ENCODE peak calls at places on chromosome 10, in seven cellular contexts. One of them, this sample, is unnamed.

GRCh38 chr10:75422913-75423312 is 8.5 kb upstream of the LRMDA start:
- DNase-seq in anterior cingulate cortex: no peak
- DNase-seq in activated T-cell treated with anti-CD3 and anti-CD28 coated beads for 1 hour: no peak
- DNase-seq in putamen: no peak
- DNase-seq in brain pericyte: no peak
- DNase-seq in choroid plexus epithelial cell: no peak
- DNase-seq in globus pallidus: no peak
- DNase-seq in this sample: no peak

GRCh38 chr10:69568472-69569143 is 4.6 kb downstream of the NEUROG3 start:
- DNase-seq in brain pericyte: no peak
- DNase-seq in globus pallidus: no peak
- DNase-seq in anterior cingulate cortex: no peak
- DNase-seq in putamen: no peak
- DNase-seq in activated T-cell treated with anti-CD3 and anti-CD28 coated beads for 1 hour: no peak
- DNase-seq in choroid plexus epithelial cell: no peak
- DNase-seq in this sample: no peak

GRCh38 chr10:91220954-91221696 is 662 bp downstream of the PCGF5 start:
- DNase-seq in globus pallidus: peak; percentile 33
- DNase-seq in choroid plexus epithelial cell: peak; percentile 26
- DNase-seq in putamen: no peak
- DNase-seq in activated T-cell treated with anti-CD3 and anti-CD28 coated beads for 1 hour: no peak
- DNase-seq in anterior cingulate cortex: no peak
- DNase-seq in brain pericyte: no peak
- DNase-seq in this sample: peak; percentile 13

GRCh38 chr10:70323143-70323696 is 39.4 kb upstream of the NPFFR1 start:
- DNase-seq in putamen: no peak
- DNase-seq in globus pallidus: no peak
- DNase-seq in activated T-cell treated with anti-CD3 and anti-CD28 coated beads for 1 hour: no peak
- DNase-seq in brain pericyte: no peak
- DNase-seq in anterior cingulate cortex: no peak
- DNase-seq in choroid plexus epithelial cell: no peak
- DNase-seq in this sample: no peak

GRCh38 chr10:100265821-100266485 is 1.5 kb downstream of the CWF19L1 start:
- DNase-seq in globus pallidus: no peak
- DNase-seq in activated T-cell treated with anti-CD3 and anti-CD28 coated beads for 1 hour: no peak
- DNase-seq in anterior cingulate cortex: no peak
- DNase-seq in choroid plexus epithelial cell: no peak
- DNase-seq in putamen: no peak
- DNase-seq in brain pericyte: no peak
- DNase-seq in this sample: no peak

GRCh38 chr10:82982110-82982608 is 1107.2 kb downstream of the NRG3 start:
- DNase-seq in brain pericyte: peak; percentile 24
- DNase-seq in choroid plexus epithelial cell: peak; percentile 74
- DNase-seq in anterior cingulate cortex: no peak
- DNase-seq in globus pallidus: no peak
- DNase-seq in putamen: no peak
- DNase-seq in activated T-cell treated with anti-CD3 and anti-CD28 coated beads for 1 hour: no peak
- DNase-seq in this sample: no peak

GRCh38 chr10:42879380-42880254 is 97.0 kb downstream of the BMS1 start:
- DNase-seq in putamen: no peak
- DNase-seq in activated T-cell treated with anti-CD3 and anti-CD28 coated beads for 1 hour: no peak
- DNase-seq in brain pericyte: no peak
- DNase-seq in anterior cingulate cortex: no peak
- DNase-seq in globus pallidus: no peak
- DNase-seq in choroid plexus epithelial cell: no peak
- DNase-seq in this sample: no peak

GRCh38 chr10:16792675-16793074 is 24.5 kb downstream of the RSU1 start:
- DNase-seq in activated T-cell treated with anti-CD3 and anti-CD28 coated beads for 1 hour: no peak
- DNase-seq in globus pallidus: no peak
- DNase-seq in putamen: no peak
- DNase-seq in brain pericyte: no peak
- DNase-seq in choroid plexus epithelial cell: peak; percentile 82
- DNase-seq in anterior cingulate cortex: no peak
- DNase-seq in this sample: no peak

GRCh38 chr10:60293797-60294196 is 95.9 kb downstream of the ANK3 start:
- DNase-seq in anterior cingulate cortex: no peak
- DNase-seq in putamen: no peak
- DNase-seq in brain pericyte: no peak
- DNase-seq in globus pallidus: no peak
- DNase-seq in activated T-cell treated with anti-CD3 and anti-CD28 coated beads for 1 hour: no peak
- DNase-seq in choroid plexus epithelial cell: no peak
- DNase-seq in this sample: no peak

GRCh38 chr10:82722273-82722672 is 847.3 kb downstream of the NRG3 start:
- DNase-seq in activated T-cell treated with anti-CD3 and anti-CD28 coated beads for 1 hour: no peak
- DNase-seq in choroid plexus epithelial cell: no peak
- DNase-seq in brain pericyte: no peak
- DNase-seq in anterior cingulate cortex: no peak
- DNase-seq in globus pallidus: no peak
- DNase-seq in putamen: no peak
- DNase-seq in this sample: no peak

GRCh38 chr10:92590623-92591549 is 2.0 kb upstream of the KIF11 start:
- DNase-seq in putamen: peak; percentile 42
- DNase-seq in choroid plexus epithelial cell: peak; percentile 85
- DNase-seq in activated T-cell treated with anti-CD3 and anti-CD28 coated beads for 1 hour: no peak
- DNase-seq in globus pallidus: peak; percentile 59
- DNase-seq in anterior cingulate cortex: peak; percentile 2
- DNase-seq in brain pericyte: no peak
- DNase-seq in this sample: peak; percentile 72

GRCh38 chr10:33715303-33715702 is 380.8 kb upstream of the NRP1 start:
- DNase-seq in anterior cingulate cortex: no peak
- DNase-seq in choroid plexus epithelial cell: no peak
- DNase-seq in putamen: no peak
- DNase-seq in globus pallidus: no peak
- DNase-seq in brain pericyte: no peak
- DNase-seq in activated T-cell treated with anti-CD3 and anti-CD28 coated beads for 1 hour: no peak
- DNase-seq in this sample: no peak

GRCh38 chr10:119090026-119090808 is 9.6 kb upstream of the EIF3A start:
- DNase-seq in putamen: no peak
- DNase-seq in globus pallidus: no peak
- DNase-seq in choroid plexus epithelial cell: no peak
- DNase-seq in anterior cingulate cortex: no peak
- DNase-seq in brain pericyte: no peak
- DNase-seq in activated T-cell treated with anti-CD3 and anti-CD28 coated beads for 1 hour: no peak
- DNase-seq in this sample: no peak

GRCh38 chr10:13000431-13000830 is 1.1 kb downstream of the CCDC3 start:
- DNase-seq in globus pallidus: no peak
- DNase-seq in putamen: no peak
- DNase-seq in anterior cingulate cortex: no peak
- DNase-seq in brain pericyte: no peak
- DNase-seq in activated T-cell treated with anti-CD3 and anti-CD28 coated beads for 1 hour: no peak
- DNase-seq in choroid plexus epithelial cell: peak; percentile 31
- DNase-seq in this sample: peak; percentile 17

GRCh38 chr10:1788401-1788800 is 51.1 kb upstream of the ADARB2 start:
- DNase-seq in brain pericyte: no peak
- DNase-seq in putamen: no peak
- DNase-seq in globus pallidus: no peak
- DNase-seq in activated T-cell treated with anti-CD3 and anti-CD28 coated beads for 1 hour: no peak
- DNase-seq in anterior cingulate cortex: no peak
- DNase-seq in choroid plexus epithelial cell: no peak
- DNase-seq in this sample: no peak

GRCh38 chr10:27601519-27601918 is 97.4 kb downstream of the RAB18 start:
- DNase-seq in anterior cingulate cortex: no peak
- DNase-seq in putamen: no peak
- DNase-seq in activated T-cell treated with anti-CD3 and anti-CD28 coated beads for 1 hour: no peak
- DNase-seq in brain pericyte: no peak
- DNase-seq in globus pallidus: no peak
- DNase-seq in choroid plexus epithelial cell: no peak
- DNase-seq in this sample: no peak

GRCh38 chr10:68221196-68221595 is 10.7 kb downstream of the ATOH7 start:
- DNase-seq in choroid plexus epithelial cell: no peak
- DNase-seq in activated T-cell treated with anti-CD3 and anti-CD28 coated beads for 1 hour: no peak
- DNase-seq in putamen: no peak
- DNase-seq in anterior cingulate cortex: no peak
- DNase-seq in brain pericyte: no peak
- DNase-seq in globus pallidus: no peak
- DNase-seq in this sample: no peak

GRCh38 chr10:43347997-43348396 is 23.4 kb upstream of the FXYD4 start:
- DNase-seq in choroid plexus epithelial cell: no peak
- DNase-seq in brain pericyte: no peak
- DNase-seq in putamen: no peak
- DNase-seq in anterior cingulate cortex: no peak
- DNase-seq in activated T-cell treated with anti-CD3 and anti-CD28 coated beads for 1 hour: no peak
- DNase-seq in globus pallidus: no peak
- DNase-seq in this sample: no peak

GRCh38 chr10:48215148-48215982 is 59.1 kb downstream of the FRMPD2 start:
- DNase-seq in choroid plexus epithelial cell: peak; percentile 57
- DNase-seq in globus pallidus: no peak
- DNase-seq in activated T-cell treated with anti-CD3 and anti-CD28 coated beads for 1 hour: no peak
- DNase-seq in putamen: no peak
- DNase-seq in anterior cingulate cortex: no peak
- DNase-seq in brain pericyte: no peak
- DNase-seq in this sample: no peak

GRCh38 chr10:123570898-123571515 is 95.1 kb upstream of the GPR26 start:
- DNase-seq in brain pericyte: no peak
- DNase-seq in choroid plexus epithelial cell: no peak
- DNase-seq in anterior cingulate cortex: no peak
- DNase-seq in putamen: no peak
- DNase-seq in globus pallidus: no peak
- DNase-seq in activated T-cell treated with anti-CD3 and anti-CD28 coated beads for 1 hour: no peak
- DNase-seq in this sample: no peak

GRCh38 chr10:100881552-100882250 is 31.1 kb upstream of the SLF2 start:
- DNase-seq in activated T-cell treated with anti-CD3 and anti-CD28 coated beads for 1 hour: no peak
- DNase-seq in putamen: no peak
- DNase-seq in globus pallidus: no peak
- DNase-seq in brain pericyte: no peak
- DNase-seq in choroid plexus epithelial cell: no peak
- DNase-seq in anterior cingulate cortex: no peak
- DNase-seq in this sample: no peak

GRCh38 chr10:76072384-76072783 is 641.0 kb downstream of the LRMDA start:
- DNase-seq in anterior cingulate cortex: no peak
- DNase-seq in choroid plexus epithelial cell: no peak
- DNase-seq in globus pallidus: no peak
- DNase-seq in activated T-cell treated with anti-CD3 and anti-CD28 coated beads for 1 hour: no peak
- DNase-seq in putamen: no peak
- DNase-seq in brain pericyte: no peak
- DNase-seq in this sample: no peak

GRCh38 chr10:73410897-73411296 is 3.0 kb downstream of the ANXA7 start:
- DNase-seq in choroid plexus epithelial cell: no peak
- DNase-seq in putamen: no peak
- DNase-seq in globus pallidus: no peak
- DNase-seq in activated T-cell treated with anti-CD3 and anti-CD28 coated beads for 1 hour: no peak
- DNase-seq in anterior cingulate cortex: no peak
- DNase-seq in brain pericyte: no peak
- DNase-seq in this sample: no peak

GRCh38 chr10:5509691-5510090 is 10.3 kb upstream of the CALML5 start:
- DNase-seq in putamen: no peak
- DNase-seq in anterior cingulate cortex: no peak
- DNase-seq in brain pericyte: no peak
- DNase-seq in globus pallidus: no peak
- DNase-seq in activated T-cell treated with anti-CD3 and anti-CD28 coated beads for 1 hour: no peak
- DNase-seq in choroid plexus epithelial cell: no peak
- DNase-seq in this sample: no peak